ENCODE peak calls at places on chromosomes 6 and 20, in four cellular contexts. One of them, this sample, is unnamed.

GRCh38 chr20:63750807-63751470 is 11.4 kb downstream of the SLC2A4RG start:
- DNase-seq in ACHN: no peak
- DNase-seq in anterior cingulate cortex: no peak
- DNase-seq in activated CD4-positive, alpha-beta T cell treated with anti-CD3 and anti-CD28 coated beads, Interleukin-2, amount 50 U/mL, for 1 hour: peak; percentile 64
- DNase-seq in this sample: no peak

GRCh38 chr6:133705731-133706130 is 183.2 kb upstream of the TCF21 start:
- DNase-seq in ACHN: no peak
- DNase-seq in activated CD4-positive, alpha-beta T cell treated with anti-CD3 and anti-CD28 coated beads, Interleukin-2, amount 50 U/mL, for 1 hour: no peak
- DNase-seq in anterior cingulate cortex: no peak
- DNase-seq in this sample: no peak

GRCh38 chr6:54236984-54237383 is 71.3 kb upstream of the TINAG start:
- DNase-seq in anterior cingulate cortex: no peak
- DNase-seq in activated CD4-positive, alpha-beta T cell treated with anti-CD3 and anti-CD28 coated beads, Interleukin-2, amount 50 U/mL, for 1 hour: no peak
- DNase-seq in ACHN: no peak
- DNase-seq in this sample: no peak

GRCh38 chr20:23404196-23404595 is 17.1 kb downstream of the NAPB start:
- DNase-seq in activated CD4-positive, alpha-beta T cell treated with anti-CD3 and anti-CD28 coated beads, Interleukin-2, amount 50 U/mL, for 1 hour: no peak
- DNase-seq in anterior cingulate cortex: no peak
- DNase-seq in ACHN: no peak
- DNase-seq in this sample: no peak

GRCh38 chr20:63686492-63687321 is 9.7 kb upstream of the TNFRSF6B start:
- DNase-seq in activated CD4-positive, alpha-beta T cell treated with anti-CD3 and anti-CD28 coated beads, Interleukin-2, amount 50 U/mL, for 1 hour: no peak
- DNase-seq in anterior cingulate cortex: no peak
- DNase-seq in ACHN: no peak
- DNase-seq in this sample: no peak

GRCh38 chr20:32231847-32232246 is 24.2 kb downstream of the POFUT1 start:
- DNase-seq in activated CD4-positive, alpha-beta T cell treated with anti-CD3 and anti-CD28 coated beads, Interleukin-2, amount 50 U/mL, for 1 hour: peak; percentile 17
- DNase-seq in ACHN: no peak
- DNase-seq in anterior cingulate cortex: no peak
- DNase-seq in this sample: no peak

GRCh38 chr6:37630281-37630799 is 67.3 kb downstream of the MDGA1 start:
- DNase-seq in anterior cingulate cortex: no peak
- DNase-seq in activated CD4-positive, alpha-beta T cell treated with anti-CD3 and anti-CD28 coated beads, Interleukin-2, amount 50 U/mL, for 1 hour: no peak
- DNase-seq in ACHN: peak; percentile 96
- DNase-seq in this sample: no peak

GRCh38 chr6:113073611-113074191 is 726.6 kb downstream of the RFPL4B start:
- DNase-seq in ACHN: peak; percentile 33
- DNase-seq in activated CD4-positive, alpha-beta T cell treated with anti-CD3 and anti-CD28 coated beads, Interleukin-2, amount 50 U/mL, for 1 hour: no peak
- DNase-seq in anterior cingulate cortex: no peak
- DNase-seq in this sample: no peak

GRCh38 chr20:37276494-37277252 is 12.8 kb upstream of the MANBAL start:
- DNase-seq in activated CD4-positive, alpha-beta T cell treated with anti-CD3 and anti-CD28 coated beads, Interleukin-2, amount 50 U/mL, for 1 hour: no peak
- DNase-seq in ACHN: no peak
- DNase-seq in anterior cingulate cortex: no peak
- DNase-seq in this sample: no peak

GRCh38 chr20:60365882-60366281 is 407.7 kb downstream of the CDH26 start:
- DNase-seq in anterior cingulate cortex: no peak
- DNase-seq in activated CD4-positive, alpha-beta T cell treated with anti-CD3 and anti-CD28 coated beads, Interleukin-2, amount 50 U/mL, for 1 hour: no peak
- DNase-seq in ACHN: no peak
- DNase-seq in this sample: no peak

GRCh38 chr6:153027480-153027879 is 25.0 kb upstream of the MTRF1L start:
- DNase-seq in activated CD4-positive, alpha-beta T cell treated with anti-CD3 and anti-CD28 coated beads, Interleukin-2, amount 50 U/mL, for 1 hour: no peak
- DNase-seq in ACHN: no peak
- DNase-seq in anterior cingulate cortex: no peak
- DNase-seq in this sample: no peak

GRCh38 chr20:4661191-4661590 is 60.5 kb upstream of the PRND start:
- DNase-seq in ACHN: no peak
- DNase-seq in activated CD4-positive, alpha-beta T cell treated with anti-CD3 and anti-CD28 coated beads, Interleukin-2, amount 50 U/mL, for 1 hour: peak; percentile 6
- DNase-seq in anterior cingulate cortex: no peak
- DNase-seq in this sample: no peak

GRCh38 chr20:11540558-11540957 is 377.1 kb upstream of the BTBD3 start:
- DNase-seq in ACHN: no peak
- DNase-seq in activated CD4-positive, alpha-beta T cell treated with anti-CD3 and anti-CD28 coated beads, Interleukin-2, amount 50 U/mL, for 1 hour: no peak
- DNase-seq in anterior cingulate cortex: no peak
- DNase-seq in this sample: no peak

GRCh38 chr20:49583669-49584417 is 15.9 kb upstream of the PTGIS start:
- DNase-seq in activated CD4-positive, alpha-beta T cell treated with anti-CD3 and anti-CD28 coated beads, Interleukin-2, amount 50 U/mL, for 1 hour: no peak
- DNase-seq in anterior cingulate cortex: no peak
- DNase-seq in ACHN: peak; percentile 56
- DNase-seq in this sample: no peak

GRCh38 chr6:159981591-159982245 is 12.8 kb downstream of the IGF2R start:
- DNase-seq in ACHN: no peak
- DNase-seq in anterior cingulate cortex: no peak
- DNase-seq in activated CD4-positive, alpha-beta T cell treated with anti-CD3 and anti-CD28 coated beads, Interleukin-2, amount 50 U/mL, for 1 hour: no peak
- DNase-seq in this sample: no peak

GRCh38 chr6:93243379-93243778 is 176.0 kb downstream of the EPHA7 start:
- DNase-seq in ACHN: no peak
- DNase-seq in anterior cingulate cortex: no peak
- DNase-seq in activated CD4-positive, alpha-beta T cell treated with anti-CD3 and anti-CD28 coated beads, Interleukin-2, amount 50 U/mL, for 1 hour: no peak
- DNase-seq in this sample: no peak

GRCh38 chr6:130020106-130020851 is 1.9 kb downstream of the L3MBTL3 start:
- DNase-seq in activated CD4-positive, alpha-beta T cell treated with anti-CD3 and anti-CD28 coated beads, Interleukin-2, amount 50 U/mL, for 1 hour: peak; percentile 26
- DNase-seq in anterior cingulate cortex: no peak
- DNase-seq in ACHN: peak; percentile 7
- DNase-seq in this sample: no peak

GRCh38 chr6:93366506-93366905 is 52.9 kb downstream of the EPHA7 start:
- DNase-seq in ACHN: no peak
- DNase-seq in anterior cingulate cortex: no peak
- DNase-seq in activated CD4-positive, alpha-beta T cell treated with anti-CD3 and anti-CD28 coated beads, Interleukin-2, amount 50 U/mL, for 1 hour: no peak
- DNase-seq in this sample: no peak

GRCh38 chr20:49813305-49813974 is 812 bp downstream of the SLC9A8 start:
- DNase-seq in anterior cingulate cortex: no peak
- DNase-seq in activated CD4-positive, alpha-beta T cell treated with anti-CD3 and anti-CD28 coated beads, Interleukin-2, amount 50 U/mL, for 1 hour: no peak
- DNase-seq in ACHN: no peak
- DNase-seq in this sample: no peak

GRCh38 chr6:34517966-34518365 is 38.2 kb downstream of the SPDEF start:
- DNase-seq in ACHN: no peak
- DNase-seq in activated CD4-positive, alpha-beta T cell treated with anti-CD3 and anti-CD28 coated beads, Interleukin-2, amount 50 U/mL, for 1 hour: no peak
- DNase-seq in anterior cingulate cortex: no peak
- DNase-seq in this sample: no peak

GRCh38 chr6:47631248-47632196 is 66.9 kb upstream of the ADGRF4 start:
- DNase-seq in anterior cingulate cortex: no peak
- DNase-seq in ACHN: peak; percentile 76
- DNase-seq in activated CD4-positive, alpha-beta T cell treated with anti-CD3 and anti-CD28 coated beads, Interleukin-2, amount 50 U/mL, for 1 hour: no peak
- DNase-seq in this sample: no peak

GRCh38 chr6:98716341-98716740 is 118.0 kb upstream of the POU3F2 start:
- DNase-seq in anterior cingulate cortex: no peak
- DNase-seq in activated CD4-positive, alpha-beta T cell treated with anti-CD3 and anti-CD28 coated beads, Interleukin-2, amount 50 U/mL, for 1 hour: no peak
- DNase-seq in ACHN: no peak
- DNase-seq in this sample: no peak

GRCh38 chr6:89162047-89162371 is 16.2 kb downstream of the PM20D2 start:
- DNase-seq in anterior cingulate cortex: no peak
- DNase-seq in activated CD4-positive, alpha-beta T cell treated with anti-CD3 and anti-CD28 coated beads, Interleukin-2, amount 50 U/mL, for 1 hour: no peak
- DNase-seq in ACHN: no peak
- DNase-seq in this sample: no peak

GRCh38 chr20:1391640-1392442 is 1.0 kb downstream of the FKBP1A start:
- DNase-seq in anterior cingulate cortex: no peak
- DNase-seq in activated CD4-positive, alpha-beta T cell treated with anti-CD3 and anti-CD28 coated beads, Interleukin-2, amount 50 U/mL, for 1 hour: no peak
- DNase-seq in ACHN: no peak
- DNase-seq in this sample: peak; percentile 29

GRCh38 chr6:9511157-9511556 is 903.7 kb downstream of the TFAP2A start:
- DNase-seq in ACHN: no peak
- DNase-seq in anterior cingulate cortex: no peak
- DNase-seq in activated CD4-positive, alpha-beta T cell treated with anti-CD3 and anti-CD28 coated beads, Interleukin-2, amount 50 U/mL, for 1 hour: no peak
- DNase-seq in this sample: no peak